ENCODE peak calls at places on chromosome 15, in four cellular contexts. One of them, this sample, is unnamed.

GRCh38 chr15:63918901-63919348 is 85.2 kb upstream of the HERC1 start:
- DNase-seq in Right ventricle myocardium superior: no peak
- DNase-seq in activated T-cell treated with anti-CD3 and anti-CD28 coated beads for 24 hours: no peak
- DNase-seq in activated CD8-positive, alpha-beta memory T cell treated with anti-CD3 and anti-CD28 coated beads for 48 hours: no peak
- DNase-seq in this sample: no peak

GRCh38 chr15:79994651-79995050 is 23.7 kb upstream of the BCL2A1 start:
- DNase-seq in Right ventricle myocardium superior: no peak
- DNase-seq in activated T-cell treated with anti-CD3 and anti-CD28 coated beads for 24 hours: no peak
- DNase-seq in activated CD8-positive, alpha-beta memory T cell treated with anti-CD3 and anti-CD28 coated beads for 48 hours: no peak
- DNase-seq in this sample: no peak

GRCh38 chr15:57649138-57649537 is 57.4 kb upstream of the POLR2M start:
- DNase-seq in Right ventricle myocardium superior: no peak
- DNase-seq in activated T-cell treated with anti-CD3 and anti-CD28 coated beads for 24 hours: no peak
- DNase-seq in activated CD8-positive, alpha-beta memory T cell treated with anti-CD3 and anti-CD28 coated beads for 48 hours: no peak
- DNase-seq in this sample: peak; percentile 48

GRCh38 chr15:70494861-70495571 is 268.3 kb downstream of the UACA start:
- DNase-seq in Right ventricle myocardium superior: no peak
- DNase-seq in activated T-cell treated with anti-CD3 and anti-CD28 coated beads for 24 hours: peak; percentile 44
- DNase-seq in activated CD8-positive, alpha-beta memory T cell treated with anti-CD3 and anti-CD28 coated beads for 48 hours: no peak
- DNase-seq in this sample: no peak

GRCh38 chr15:77370580-77370979 is 49.3 kb downstream of the PEAK1 start:
- DNase-seq in Right ventricle myocardium superior: no peak
- DNase-seq in activated T-cell treated with anti-CD3 and anti-CD28 coated beads for 24 hours: no peak
- DNase-seq in activated CD8-positive, alpha-beta memory T cell treated with anti-CD3 and anti-CD28 coated beads for 48 hours: no peak
- DNase-seq in this sample: peak; percentile 10

GRCh38 chr15:100680726-100681125 is 78.3 kb downstream of the ASB7 start:
- DNase-seq in Right ventricle myocardium superior: no peak
- DNase-seq in activated T-cell treated with anti-CD3 and anti-CD28 coated beads for 24 hours: no peak
- DNase-seq in activated CD8-positive, alpha-beta memory T cell treated with anti-CD3 and anti-CD28 coated beads for 48 hours: no peak
- DNase-seq in this sample: no peak

GRCh38 chr15:41115088-41115651 is 910 bp downstream of the INO80 start:
- DNase-seq in Right ventricle myocardium superior: no peak
- DNase-seq in activated T-cell treated with anti-CD3 and anti-CD28 coated beads for 24 hours: no peak
- DNase-seq in activated CD8-positive, alpha-beta memory T cell treated with anti-CD3 and anti-CD28 coated beads for 48 hours: no peak
- DNase-seq in this sample: peak; percentile 55

GRCh38 chr15:95590533-95591044 is 739.9 kb upstream of the NR2F2 start:
- DNase-seq in Right ventricle myocardium superior: no peak
- DNase-seq in activated T-cell treated with anti-CD3 and anti-CD28 coated beads for 24 hours: no peak
- DNase-seq in activated CD8-positive, alpha-beta memory T cell treated with anti-CD3 and anti-CD28 coated beads for 48 hours: no peak
- DNase-seq in this sample: peak; percentile 65

This sample was measured in lung microvascular endothelial cell.